ENCODE peak calls at places on chromosomes 7 and 10, in nine cellular contexts. U is CD8-positive, alpha-beta T cell; Y is cardiac muscle cell; L is left ventricle myocardium inferior; R is endothelial cell of umbilical vein; V is IMR-90; P is right cardiac atrium; W is psoas muscle; K is tibial artery. F is an unnamed sample.

GRCh38 chr10:25912796-25913195 is 21.2 kb upstream of the MYO3A start:
- DNase-seq in W (no peak), L (no peak), K (no peak), P (no peak), Y (no peak), R (no peak), U (no peak), V (no peak), F (no peak)

GRCh38 chr10:95964786-95965185 is 57.0 kb downstream of the CC2D2B start:
- DNase-seq in W (no peak), R (no peak), U (no peak), P (no peak), Y (no peak), K (no peak), V (no peak), L (no peak), F (no peak)

GRCh38 chr10:35778344-35778743 is 136.2 kb upstream of the FZD8 start:
- DNase-seq in W (no peak), R (peak; percentile 16), L (no peak), P (no peak), Y (no peak), V (no peak), K (no peak), U (no peak), F (no peak)

GRCh38 chr10:126373982-126374381 is 14.3 kb downstream of the ADAM12 start:
- DNase-seq in U (no peak), L (no peak), P (no peak), Y (no peak), W (no peak), R (no peak), V (peak; percentile 66), K (no peak), F (no peak)

GRCh38 chr7:1710936-1711335 is 40.9 kb downstream of the ELFN1 start:
- DNase-seq in Y (no peak), P (no peak), V (no peak), R (no peak), K (peak; percentile 40), W (no peak), U (no peak), L (no peak), F (no peak)

GRCh38 chr7:29214056-29214455 is 19.5 kb downstream of the CHN2 start:
- DNase-seq in V (no peak), R (no peak), U (no peak), Y (no peak), W (no peak), P (no peak), L (no peak), K (no peak), F (no peak)

GRCh38 chr7:16849295-16850148 is 32.3 kb downstream of the AGR3 start:
- DNase-seq in W (no peak), K (no peak), U (no peak), R (no peak), P (no peak), L (no peak), Y (no peak), V (no peak), F (no peak)

GRCh38 chr10:70956029-70956759 is 67.8 kb upstream of the PCBD1 start:
- DNase-seq in K (no peak), V (no peak), P (no peak), U (no peak), L (no peak), W (peak; percentile 30), Y (no peak), R (no peak), F (no peak)

GRCh38 chr7:104317944-104318629 is 10.3 kb upstream of the LHFPL3 start:
- DNase-seq in Y (no peak), P (no peak), R (no peak), K (no peak), W (no peak), L (no peak), V (no peak), U (no peak), F (no peak)
- H3K9me3 ChIP-seq in Y (no peaks in the 10 kb centered on the region), P (no peaks in the 10 kb centered on the region), R (no peaks in the 10 kb centered on the region), K (peaks cover 3% of the 10 kb centered on the region), W (peaks cover 14% of the 10 kb centered on the region), L (peaks cover 74% of the 10 kb centered on the region), V (no peaks in the 10 kb centered on the region), U (no peaks in the 10 kb centered on the region), F (no peaks in the 10 kb centered on the region)

DNA sequence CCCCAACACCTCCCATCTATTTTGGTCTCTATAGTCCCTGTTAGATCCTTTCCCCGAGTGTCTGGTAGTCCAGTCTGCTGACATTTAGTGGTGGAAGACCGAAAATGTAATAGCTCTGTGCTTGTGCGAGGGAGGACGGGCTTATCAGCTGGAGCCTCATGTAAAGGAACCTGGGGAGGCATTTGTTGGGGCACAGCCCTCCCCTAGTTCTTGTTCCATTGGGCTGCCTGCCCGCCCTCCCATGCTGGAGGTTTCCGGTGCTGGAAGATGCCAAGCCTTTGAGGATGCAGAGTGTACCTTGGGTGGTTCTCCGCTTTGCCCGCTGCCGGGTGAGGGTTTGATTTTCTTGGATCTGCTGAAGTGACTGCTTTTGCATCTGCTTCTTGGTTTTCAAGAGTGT is 5.4 kb downstream of the ZNF862 start:
- DNase-seq in R (no peak), K (no peak), U (no peak), P (no peak), W (no peak), Y (no peak), L (no peak), V (no peak), F (no peak)
- H3K4me1 ChIP-seq in R (no peaks in the 10 kb centered on the region), K (peaks cover 10% of the 10 kb centered on the region), U (peaks cover 12% of the 10 kb centered on the region), P (peaks cover 3% of the 10 kb centered on the region), W (peaks cover 20% of the 10 kb centered on the region), Y (no peaks in the 10 kb centered on the region), L (peaks cover 31% of the 10 kb centered on the region), V (peaks cover 3% of the 10 kb centered on the region), F (peaks cover 9% of the 10 kb centered on the region)

GRCh38 chr7:156043435-156044123 is 231.3 kb upstream of the SHH start:
- DNase-seq in K (no peak), U (no peak), V (no peak), P (no peak), Y (no peak), L (no peak), R (no peak), W (no peak), F (no peak)
- H3K9me3 ChIP-seq in K (no peaks in the 10 kb centered on the region), U (no peaks in the 10 kb centered on the region), V (peaks cover 44% of the 10 kb centered on the region), P (no peaks in the 10 kb centered on the region), Y (no peaks in the 10 kb centered on the region), L (peaks cover 14% of the 10 kb centered on the region), R (no peaks in the 10 kb centered on the region), W (no peaks in the 10 kb centered on the region), F (no peaks in the 10 kb centered on the region)

GRCh38 chr7:27175626-27176342 is 1.7 kb upstream of the HOXA10 start:
- DNase-seq in V (no peak), Y (no peak), K (peak; percentile 67), W (peak; percentile 54), L (peak; percentile 2), U (no peak), R (peak; percentile 55), P (no peak), F (no peak)

GRCh38 chr7:27173412-27174076 is 576 bp downstream of the HOXA10 start:
- DNase-seq in R (peak; percentile 26), U (no peak), Y (no peak), W (peak; percentile 81), L (peak; percentile 20), P (no peak), K (peak; percentile 81), V (no peak), F (no peak)

GRCh38 chr7:27174077-27175004 is at the start of gene HOXA10:
- DNase-seq in R (peak; percentile 79), W (peak; percentile 70), Y (no peak), L (peak; percentile 7), U (no peak), V (no peak), K (peak; percentile 86), P (no peak), F (no peak)

GRCh38 chr7:27176343-27176731 is 2.2 kb upstream of the HOXA10 start:
- DNase-seq in Y (no peak), R (peak; percentile 71), L (peak; percentile 3), U (no peak), W (peak; percentile 55), V (no peak), P (no peak), K (peak; percentile 65), F (no peak)

DNA sequence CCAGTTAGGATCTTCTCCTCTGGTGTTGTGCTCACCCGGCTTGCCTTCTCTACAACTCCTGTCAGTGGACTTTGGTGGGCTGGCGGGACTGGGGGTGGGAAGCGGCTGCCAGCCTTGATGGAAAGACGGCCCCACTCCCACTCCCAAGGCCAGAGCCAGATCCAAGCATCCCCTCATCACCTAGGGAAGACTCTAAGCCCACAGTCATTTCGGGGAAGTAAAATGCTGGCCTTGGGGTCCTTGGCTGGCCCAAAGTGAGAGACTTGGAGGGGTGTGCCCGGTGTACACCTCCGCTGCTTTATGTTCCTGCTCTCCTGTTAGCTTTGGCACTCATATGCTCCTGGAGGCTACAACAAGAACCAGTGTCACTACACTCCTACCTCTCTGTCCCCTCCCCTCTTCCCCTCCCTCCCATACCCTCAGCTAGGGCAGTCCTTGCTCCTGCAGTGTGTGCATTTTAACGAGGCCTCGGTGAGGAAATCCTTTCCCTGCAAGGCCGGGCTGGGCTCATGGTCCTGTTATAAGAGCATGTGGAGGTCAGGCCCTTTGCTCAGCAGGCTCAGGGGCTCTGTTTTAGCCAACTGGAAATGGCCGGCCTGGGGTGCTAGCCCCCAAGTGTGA is 995 bp upstream of the HOXA10 start:
- DNase-seq in P (no peak), K (peak; percentile 76), R (peak; percentile 70), U (no peak), Y (no peak), V (no peak), L (peak; percentile 6), W (peak; percentile 61), F (no peak)
- H3K4me1 ChIP-seq in P (no peaks in the 10 kb centered on the region), K (peaks cover 4% of the 10 kb centered on the region), R (peaks cover 61% of the 10 kb centered on the region), U (peaks cover 32% of the 10 kb centered on the region), Y (no peaks in the 10 kb centered on the region), V (no peaks in the 10 kb centered on the region), L (peaks cover 38% of the 10 kb centered on the region), W (peaks cover 23% of the 10 kb centered on the region), F (peaks cover 32% of the 10 kb centered on the region)

GRCh38 chr7:121576148-121576921 is 180.2 kb upstream of the FAM3C start:
- DNase-seq in K (no peak), Y (peak; percentile 10), W (no peak), R (no peak), L (no peak), U (no peak), P (no peak), V (no peak), F (no peak)
- H3K9me3 ChIP-seq in K (no peaks in the 10 kb centered on the region), Y (no peaks in the 10 kb centered on the region), W (no peaks in the 10 kb centered on the region), R (no peaks in the 10 kb centered on the region), L (no peaks in the 10 kb centered on the region), U (no peaks in the 10 kb centered on the region), P (no peaks in the 10 kb centered on the region), V (no peaks in the 10 kb centered on the region), F (no peaks in the 10 kb centered on the region)